ENCODE peak calls at places on chromosomes 4 and X, in nine cellular contexts. Z, F, N, R, J, O, S, X and L are unnamed samples.

GRCh38 chr4:32560306-32560705 is 1840.1 kb downstream of the PCDH7 start:
- DNase-seq in J (no peak), X (no peak), O (peak), F (no peak), Z (no peak), R (peak), S (no peak), N (peak), L (no peak)

GRCh38 chr4:37599092-37599800 is 86.9 kb downstream of the RELL1 start:
- DNase-seq in F (no peak), Z (no peak), X (no peak), O (no peak), J (no peak), N (no peak), S (no peak), R (no peak), L (no peak)

GRCh38 chr4:7063362-7063761 is 4.5 kb downstream of the GRPEL1 start:
- DNase-seq in N (no peak), X (no peak), Z (no peak), O (no peak), J (no peak), R (no peak), F (no peak), S (no peak), L (no peak)

GRCh38 chrX:30513284-30513683 is 64.3 kb downstream of the TASL start:
- DNase-seq in N (no peak), S (no peak), Z (no peak), O (peak), X (peak), F (no peak), J (peak), R (peak), L (no peak)

GRCh38 chr4:74173321-74173720 is 15.4 kb downstream of the MTHFD2L start:
- DNase-seq in N (no peak), F (no peak), R (no peak), X (no peak), O (no peak), J (no peak), Z (no peak), S (no peak), L (no peak)

GRCh38 chr4:80033581-80033980 is 39.4 kb downstream of the ANTXR2 start:
- DNase-seq in S (no peak), O (peak), R (no peak), J (peak), X (no peak), N (no peak), F (no peak), Z (no peak), L (no peak)

GRCh38 chrX:6707497-6707896 is 172.6 kb upstream of the VCX3A start:
- DNase-seq in Z (no peak), X (no peak), R (no peak), O (no peak), S (no peak), F (no peak), N (no peak), J (no peak), L (no peak)

GRCh38 chrX:119981286-119982070 is 37.9 kb upstream of the NKAP start:
- DNase-seq in O (peak), S (no peak), R (peak), Z (no peak), J (no peak), X (peak), F (no peak), N (no peak), L (no peak)

GRCh38 chr4:11468901-11469300 is 40.2 kb upstream of the HS3ST1 start:
- DNase-seq in X (no peak), O (no peak), J (no peak), F (no peak), S (no peak), Z (no peak), R (no peak), N (no peak), L (no peak)

GRCh38 chr4:40978548-40978947 is 228.8 kb downstream of the NSUN7 start:
- DNase-seq in N (no peak), X (no peak), O (no peak), R (peak), Z (no peak), S (no peak), F (no peak), J (no peak), L (no peak)

GRCh38 chr4:165970703-165971420 is 97.8 kb downstream of the TLL1 start:
- DNase-seq in R (no peak), N (no peak), X (no peak), Z (no peak), F (no peak), O (peak), J (no peak), S (no peak), L (no peak)

GRCh38 chrX:149648932-149649331 is 17.3 kb upstream of the TMEM185A start:
- DNase-seq in Z (no peak), J (no peak), R (no peak), X (no peak), F (no peak), O (no peak), S (no peak), N (no peak), L (no peak)

GRCh38 chr4:108056418-108056817 is 66.7 kb downstream of the HADH start:
- DNase-seq in O (no peak), X (no peak), S (no peak), Z (no peak), R (no peak), J (no peak), N (no peak), F (no peak), L (no peak)

GRCh38 chrX:48919360-48919821 is 567 bp upstream of the PIM2 start:
- DNase-seq in O (no peak), Z (peak), X (no peak), R (peak), S (no peak), F (no peak), N (no peak), J (no peak), L (no peak)

GRCh38 chr4:155026715-155027114 is 181.7 kb upstream of the NPY2R start:
- DNase-seq in J (no peak), Z (no peak), X (no peak), S (no peak), N (no peak), F (no peak), R (no peak), O (no peak), L (no peak)

GRCh38 chr4:38837849-38838248 is 18.8 kb downstream of the TLR6 start:
- DNase-seq in J (no peak), Z (no peak), X (peak), O (peak), S (no peak), F (no peak), N (no peak), R (peak), L (no peak)

GRCh38 chrX:63585936-63586335 is 199.1 kb downstream of the ARHGEF9 start:
- DNase-seq in S (no peak), F (no peak), Z (no peak), J (no peak), R (no peak), O (no peak), N (no peak), X (no peak), L (no peak)

GRCh38 chrX:154458116-154458953 is at the start of gene PLXNA3:
- DNase-seq in N (no peak), J (peak), R (peak), X (peak), F (no peak), Z (peak), O (peak), S (peak), L (peak)

GRCh38 chrX:154462396-154462795 is 4.3 kb downstream of the PLXNA3 start:
- DNase-seq in R (no peak), O (no peak), N (no peak), F (no peak), J (no peak), S (no peak), Z (no peak), X (no peak), L (no peak)

GRCh38 chrX:154459843-154460242 is 1.8 kb downstream of the PLXNA3 start:
- DNase-seq in N (no peak), J (peak), S (no peak), Z (peak), O (no peak), F (no peak), X (no peak), R (no peak), L (no peak)

GRCh38 chrX:154458954-154459829 is 1.1 kb downstream of the PLXNA3 start:
- DNase-seq in O (peak), S (no peak), F (no peak), N (no peak), J (no peak), X (peak), R (no peak), Z (peak), L (no peak)

DNA sequence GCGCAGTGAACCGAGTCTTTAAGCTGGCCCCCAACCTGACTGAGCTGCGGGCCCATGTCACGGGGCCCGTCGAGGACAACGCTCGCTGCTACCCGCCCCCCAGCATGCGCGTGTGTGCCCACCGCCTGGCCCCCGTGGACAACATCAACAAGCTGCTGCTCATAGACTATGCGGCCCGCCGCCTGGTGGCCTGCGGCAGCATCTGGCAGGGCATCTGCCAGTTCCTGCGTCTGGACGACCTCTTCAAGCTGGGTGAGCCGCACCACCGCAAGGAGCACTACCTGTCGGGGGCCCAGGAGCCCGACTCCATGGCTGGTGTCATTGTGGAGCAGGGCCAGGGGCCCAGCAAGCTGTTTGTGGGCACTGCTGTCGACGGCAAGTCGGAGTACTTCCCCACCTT is 2.2 kb downstream of the PLXNA3 start:
- DNase-seq in F (no peak), J (no peak), O (no peak), Z (no peak), N (no peak), X (no peak), S (no peak), R (no peak), L (no peak)
- TF ChIP-seq CTCF in F (no peak), J (no peak), O (no peak), Z (no peak), N (no peak), X (peak), S (no peak), R (no peak), L (no peak)

DNA sequence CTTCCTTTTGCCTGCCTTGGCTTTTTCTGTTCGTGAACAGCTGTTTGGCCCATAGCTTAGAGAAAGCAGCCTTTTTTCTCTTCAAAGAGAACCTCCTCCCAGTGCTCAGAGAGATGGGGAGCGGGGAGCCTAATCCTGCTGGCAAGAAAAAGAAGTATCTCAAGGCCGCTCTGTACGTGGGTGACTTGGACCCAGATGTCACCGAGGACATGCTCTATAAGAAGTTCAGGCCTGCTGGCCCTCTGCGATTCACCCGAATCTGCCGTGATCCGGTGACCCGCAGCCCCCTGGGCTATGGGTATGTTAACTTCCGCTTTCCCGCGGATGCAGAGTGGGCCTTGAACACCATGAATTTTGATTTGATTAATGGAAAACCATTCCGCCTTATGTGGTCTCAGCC is 826 bp downstream of the PABPC5 start:
- DNase-seq in F (no peak), R (no peak), Z (no peak), X (no peak), N (no peak), J (no peak), O (no peak), S (peak), L (no peak)
- H3K4me3 ChIP-seq in F (no peak), R (peak), Z (no peak), X (no peak), N (peak), J (no peak), O (peak), S (peak), L (peak)

GRCh38 chr4:88659890-88660208 is 37.8 kb downstream of the NAP1L5 start:
- DNase-seq in X (no peak), O (no peak), S (no peak), Z (no peak), J (no peak), F (no peak), R (no peak), N (no peak), L (no peak)
- TF ChIP-seq CTCF in X (no peak), O (no peak), S (no peak), Z (no peak), J (no peak), F (no peak), R (no peak), N (no peak), L (no peak)

GRCh38 chrX:130715299-130715698 is 187.7 kb downstream of the ENOX2 start:
- DNase-seq in N (no peak), X (no peak), S (no peak), J (no peak), F (no peak), O (no peak), Z (no peak), R (peak), L (no peak)

GRCh38 chrX:130718137-130718536 is 184.9 kb downstream of the ENOX2 start:
- DNase-seq in J (no peak), S (no peak), X (no peak), R (no peak), F (no peak), N (no peak), Z (no peak), O (no peak), L (no peak)

GRCh38 chrX:130714665-130715064 is 188.3 kb downstream of the ENOX2 start:
- DNase-seq in R (no peak), N (no peak), J (no peak), Z (no peak), F (no peak), X (no peak), S (no peak), O (no peak), L (no peak)

GRCh38 chrX:130716822-130717405 is 186.1 kb downstream of the ENOX2 start:
- DNase-seq in R (no peak), S (no peak), Z (no peak), X (no peak), N (no peak), F (no peak), J (no peak), O (peak), L (no peak)

DNA sequence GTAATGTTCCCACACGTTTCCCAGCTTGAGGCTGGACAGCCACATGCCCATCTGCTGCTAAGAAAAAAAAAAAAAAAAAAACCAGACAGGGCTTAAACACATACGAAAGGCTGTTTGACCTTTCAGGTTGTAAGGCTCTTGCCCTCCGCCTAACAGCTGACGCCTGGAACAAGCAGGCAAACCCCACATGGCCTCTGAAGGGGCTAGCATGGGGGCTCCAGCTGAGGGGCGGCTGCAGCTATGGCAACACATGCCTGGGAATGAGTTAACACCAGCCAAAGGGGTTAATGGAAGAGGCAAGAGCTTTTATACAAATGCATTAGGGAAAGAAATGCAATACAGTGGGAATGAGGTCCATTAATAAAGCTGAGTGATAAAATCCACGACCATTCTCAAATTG is 183.6 kb downstream of the ENOX2 start:
- DNase-seq in O (no peak), S (no peak), R (no peak), Z (no peak), J (no peak), F (no peak), N (no peak), X (no peak), L (no peak)
- H3K4me3 ChIP-seq in O (no peak), S (no peak), R (no peak), Z (no peak), J (no peak), F (no peak), N (no peak), X (no peak), L (no peak)

DNA sequence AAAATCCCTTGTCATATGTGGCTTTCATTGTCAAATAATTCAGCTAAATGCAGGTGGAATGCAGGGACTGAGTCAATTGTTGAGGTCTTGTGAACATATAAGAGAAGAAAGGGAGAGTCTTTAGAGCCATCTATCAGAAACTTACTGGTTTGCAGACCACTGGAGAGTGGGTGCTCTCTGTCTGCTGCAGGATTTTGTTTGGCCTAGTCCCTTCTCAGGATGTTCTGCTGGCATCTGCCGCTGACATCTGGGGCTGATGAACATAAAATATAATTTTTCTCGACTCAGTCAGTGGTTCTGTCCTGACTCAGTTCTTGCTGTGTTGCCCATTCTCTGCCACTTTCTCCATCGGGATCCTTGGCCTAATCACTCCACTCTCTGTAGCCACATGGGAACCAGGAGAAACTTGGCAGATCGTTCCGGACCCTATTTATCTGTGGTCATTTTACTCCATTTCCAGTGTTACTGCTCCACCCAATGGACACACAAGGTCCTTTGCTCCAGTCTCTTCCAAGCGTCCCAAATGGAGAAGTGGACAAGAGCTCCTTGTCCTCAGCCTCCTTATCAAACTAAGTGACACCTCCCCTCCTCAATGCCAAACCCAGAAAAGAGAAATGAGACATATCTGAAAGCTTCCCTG is 436.2 kb downstream of the FAT4 start:
- DNase-seq in J (no peak), R (peak), Z (no peak), O (peak), X (no peak), S (peak), N (no peak), F (no peak), L (no peak)
- TF ChIP-seq CTCF in J (no peak), R (peak), Z (no peak), O (peak), X (no peak), S (no peak), N (no peak), F (no peak), L (peak)

GRCh38 chr4:53593765-53594164 is 2.5 kb upstream of the LNX1 start:
- DNase-seq in S (no peak), J (no peak), O (no peak), N (no peak), X (no peak), Z (no peak), R (no peak), F (no peak), L (no peak)
- H3K4me3 ChIP-seq in S (no peak), J (no peak), O (no peak), N (no peak), X (no peak), Z (no peak), R (no peak), F (no peak), L (no peak)